ENCODE peak calls at places on chromosome 1, in eight cellular contexts. One of them, this sample, is unnamed.

GRCh38 chr1:88180449-88181108 is 503.5 kb upstream of the PKN2 start:
- DNase-seq in astrocyte: peak; percentile 61
- DNase-seq in HCT116: peak; percentile 71
- DNase-seq in PC-9: peak; percentile 63
- DNase-seq in PC-3: peak; percentile 85
- DNase-seq in MM.1S: peak; percentile 77
- DNase-seq in HepG2: peak; percentile 89
- DNase-seq in GM23248: peak; percentile 78
- DNase-seq in this sample: peak; percentile 84

GRCh38 chr1:195941314-195941713 is 666.9 kb downstream of the KCNT2 start:
- DNase-seq in astrocyte: no peak
- DNase-seq in HCT116: no peak
- DNase-seq in PC-9: no peak
- DNase-seq in PC-3: no peak
- DNase-seq in MM.1S: no peak
- DNase-seq in HepG2: no peak
- DNase-seq in GM23248: no peak
- DNase-seq in this sample: no peak

GRCh38 chr1:2633401-2633935 is 652 bp upstream of the MMEL1 start:
- DNase-seq in astrocyte: no peak
- DNase-seq in HCT116: no peak
- DNase-seq in PC-9: no peak
- DNase-seq in PC-3: no peak
- DNase-seq in MM.1S: no peak
- DNase-seq in HepG2: no peak
- DNase-seq in GM23248: no peak
- DNase-seq in this sample: no peak

GRCh38 chr1:243293941-243294722 is 38.3 kb downstream of the SDCCAG8 start:
- DNase-seq in astrocyte: no peak
- DNase-seq in HCT116: no peak
- DNase-seq in PC-9: no peak
- DNase-seq in PC-3: no peak
- DNase-seq in MM.1S: no peak
- DNase-seq in HepG2: no peak
- DNase-seq in GM23248: no peak
- DNase-seq in this sample: no peak

GRCh38 chr1:4149281-4149680 is 249.2 kb upstream of the C1orf174 start:
- DNase-seq in astrocyte: no peak
- DNase-seq in HCT116: no peak
- DNase-seq in PC-9: no peak
- DNase-seq in PC-3: no peak
- DNase-seq in MM.1S: no peak
- DNase-seq in HepG2: no peak
- DNase-seq in GM23248: no peak
- DNase-seq in this sample: no peak

GRCh38 chr1:115564201-115564600 is 77.6 kb upstream of the VANGL1 start:
- DNase-seq in astrocyte: no peak
- DNase-seq in HCT116: no peak
- DNase-seq in PC-9: no peak
- DNase-seq in PC-3: no peak
- DNase-seq in MM.1S: no peak
- DNase-seq in HepG2: no peak
- DNase-seq in GM23248: no peak
- DNase-seq in this sample: no peak

GRCh38 chr1:202274611-202275010 is 67.1 kb downstream of the UBE2T start:
- DNase-seq in astrocyte: no peak
- DNase-seq in HCT116: peak; percentile 22
- DNase-seq in PC-9: peak; percentile 24
- DNase-seq in PC-3: peak; percentile 51
- DNase-seq in MM.1S: peak; percentile 51
- DNase-seq in HepG2: peak; percentile 45
- DNase-seq in GM23248: peak; percentile 61
- DNase-seq in this sample: peak; percentile 61

GRCh38 chr1:36652586-36652985 is 169.9 kb upstream of the CSF3R start:
- DNase-seq in astrocyte: no peak
- DNase-seq in HCT116: no peak
- DNase-seq in PC-9: no peak
- DNase-seq in PC-3: no peak
- DNase-seq in MM.1S: no peak
- DNase-seq in HepG2: no peak
- DNase-seq in GM23248: no peak
- DNase-seq in this sample: no peak

GRCh38 chr1:213986020-213986924 is 1.5 kb upstream of the PROX1 start:
- DNase-seq in astrocyte: no peak
- DNase-seq in HCT116: no peak
- DNase-seq in PC-9: no peak
- DNase-seq in PC-3: peak; percentile 22
- DNase-seq in MM.1S: no peak
- DNase-seq in HepG2: no peak
- DNase-seq in GM23248: no peak
- DNase-seq in this sample: no peak
- H3K4me3 ChIP-seq in astrocyte: no peak overlapping the region
- H3K4me3 ChIP-seq in HCT116: no peak overlapping the region
- H3K4me3 ChIP-seq in PC-9: no peak overlapping the region
- H3K4me3 ChIP-seq in PC-3: peak overlapping the region; percentile 70
- H3K4me3 ChIP-seq in MM.1S: no peak overlapping the region
- H3K4me3 ChIP-seq in HepG2: peak overlapping the region; percentile 74
- H3K4me3 ChIP-seq in GM23248: no peak overlapping the region
- H3K4me3 ChIP-seq in this sample: no peak overlapping the region

GRCh38 chr1:919271-919872 is 4.4 kb upstream of the SAMD11 start:
- DNase-seq in astrocyte: no peak
- DNase-seq in HCT116: no peak
- DNase-seq in PC-9: no peak
- DNase-seq in PC-3: no peak
- DNase-seq in MM.1S: no peak
- DNase-seq in HepG2: no peak
- DNase-seq in GM23248: no peak
- DNase-seq in this sample: no peak

GRCh38 chr1:920008-920407 is 3.7 kb upstream of the SAMD11 start:
- DNase-seq in astrocyte: no peak
- DNase-seq in HCT116: no peak
- DNase-seq in PC-9: peak; percentile 44
- DNase-seq in PC-3: no peak
- DNase-seq in MM.1S: no peak
- DNase-seq in HepG2: no peak
- DNase-seq in GM23248: no peak
- DNase-seq in this sample: no peak

GRCh38 chr1:921011-921837 is 2.5 kb upstream of the SAMD11 start:
- DNase-seq in astrocyte: peak; percentile 59
- DNase-seq in HCT116: peak; percentile 59
- DNase-seq in PC-9: no peak
- DNase-seq in PC-3: peak; percentile 68
- DNase-seq in MM.1S: peak; percentile 25
- DNase-seq in HepG2: peak; percentile 60
- DNase-seq in GM23248: peak; percentile 88
- DNase-seq in this sample: peak; percentile 93

GRCh38 chr1:918843-919242 is 4.9 kb upstream of the SAMD11 start:
- DNase-seq in astrocyte: no peak
- DNase-seq in HCT116: no peak
- DNase-seq in PC-9: no peak
- DNase-seq in PC-3: no peak
- DNase-seq in MM.1S: no peak
- DNase-seq in HepG2: no peak
- DNase-seq in GM23248: no peak
- DNase-seq in this sample: no peak

GRCh38 chr1:920506-920905 is 3.2 kb upstream of the SAMD11 start:
- DNase-seq in astrocyte: no peak
- DNase-seq in HCT116: no peak
- DNase-seq in PC-9: no peak
- DNase-seq in PC-3: no peak
- DNase-seq in MM.1S: no peak
- DNase-seq in HepG2: no peak
- DNase-seq in GM23248: no peak
- DNase-seq in this sample: no peak
- TF ChIP-seq EZH2 in astrocyte: no peak
- TF ChIP-seq EZH2 in HCT116: no peak
- TF ChIP-seq EZH2 in PC-9: no peak
- TF ChIP-seq EZH2 in PC-3: no peak
- TF ChIP-seq EZH2 in MM.1S: no peak
- TF ChIP-seq EZH2 in HepG2: no peak
- TF ChIP-seq EZH2 in GM23248: no peak
- TF ChIP-seq EZH2 in this sample: no peak

GRCh38 chr1:160405331-160405877 is 5.0 kb downstream of the VANGL2 start:
- DNase-seq in astrocyte: no peak
- DNase-seq in HCT116: no peak
- DNase-seq in PC-9: no peak
- DNase-seq in PC-3: no peak
- DNase-seq in MM.1S: no peak
- DNase-seq in HepG2: no peak
- DNase-seq in GM23248: no peak
- DNase-seq in this sample: no peak

GRCh38 chr1:160401972-160402795 is 1.8 kb downstream of the VANGL2 start:
- DNase-seq in astrocyte: no peak
- DNase-seq in HCT116: no peak
- DNase-seq in PC-9: no peak
- DNase-seq in PC-3: no peak
- DNase-seq in MM.1S: no peak
- DNase-seq in HepG2: no peak
- DNase-seq in GM23248: no peak
- DNase-seq in this sample: no peak

GRCh38 chr1:160404094-160404493 is 3.7 kb downstream of the VANGL2 start:
- DNase-seq in astrocyte: no peak
- DNase-seq in HCT116: no peak
- DNase-seq in PC-9: no peak
- DNase-seq in PC-3: no peak
- DNase-seq in MM.1S: no peak
- DNase-seq in HepG2: no peak
- DNase-seq in GM23248: no peak
- DNase-seq in this sample: no peak

GRCh38 chr1:160401487-160401805 is 1.1 kb downstream of the VANGL2 start:
- DNase-seq in astrocyte: no peak
- DNase-seq in HCT116: no peak
- DNase-seq in PC-9: no peak
- DNase-seq in PC-3: no peak
- DNase-seq in MM.1S: no peak
- DNase-seq in HepG2: no peak
- DNase-seq in GM23248: no peak
- DNase-seq in this sample: no peak

GRCh38 chr1:160403244-160403643 is 2.9 kb downstream of the VANGL2 start:
- DNase-seq in astrocyte: no peak
- DNase-seq in HCT116: no peak
- DNase-seq in PC-9: no peak
- DNase-seq in PC-3: no peak
- DNase-seq in MM.1S: no peak
- DNase-seq in HepG2: no peak
- DNase-seq in GM23248: no peak
- DNase-seq in this sample: no peak
- H3K4me3 ChIP-seq in astrocyte: no peak overlapping the region
- H3K4me3 ChIP-seq in HCT116: no peak overlapping the region
- H3K4me3 ChIP-seq in PC-9: no peak overlapping the region
- H3K4me3 ChIP-seq in PC-3: no peak overlapping the region
- H3K4me3 ChIP-seq in MM.1S: no peak overlapping the region
- H3K4me3 ChIP-seq in HepG2: no peak overlapping the region
- H3K4me3 ChIP-seq in GM23248: no peak overlapping the region
- H3K4me3 ChIP-seq in this sample: no peak overlapping the region

GRCh38 chr1:30822006-30822405 is 64.4 kb upstream of the LAPTM5 start:
- DNase-seq in astrocyte: no peak
- DNase-seq in HCT116: no peak
- DNase-seq in PC-9: no peak
- DNase-seq in PC-3: no peak
- DNase-seq in MM.1S: no peak
- DNase-seq in HepG2: peak; percentile 50
- DNase-seq in GM23248: no peak
- DNase-seq in this sample: no peak

GRCh38 chr1:30824736-30825429 is 67.3 kb upstream of the LAPTM5 start:
- DNase-seq in astrocyte: no peak
- DNase-seq in HCT116: no peak
- DNase-seq in PC-9: no peak
- DNase-seq in PC-3: no peak
- DNase-seq in MM.1S: no peak
- DNase-seq in HepG2: no peak
- DNase-seq in GM23248: no peak
- DNase-seq in this sample: no peak

GRCh38 chr1:30822966-30823581 is 65.5 kb upstream of the LAPTM5 start:
- DNase-seq in astrocyte: peak; percentile 68
- DNase-seq in HCT116: no peak
- DNase-seq in PC-9: peak; percentile 41
- DNase-seq in PC-3: peak; percentile 31
- DNase-seq in MM.1S: no peak
- DNase-seq in HepG2: no peak
- DNase-seq in GM23248: peak; percentile 46
- DNase-seq in this sample: no peak

GRCh38 chr1:30823627-30823968 is 66.0 kb upstream of the LAPTM5 start:
- DNase-seq in astrocyte: no peak
- DNase-seq in HCT116: no peak
- DNase-seq in PC-9: no peak
- DNase-seq in PC-3: peak; percentile 21
- DNase-seq in MM.1S: no peak
- DNase-seq in HepG2: no peak
- DNase-seq in GM23248: no peak
- DNase-seq in this sample: no peak

DNA sequence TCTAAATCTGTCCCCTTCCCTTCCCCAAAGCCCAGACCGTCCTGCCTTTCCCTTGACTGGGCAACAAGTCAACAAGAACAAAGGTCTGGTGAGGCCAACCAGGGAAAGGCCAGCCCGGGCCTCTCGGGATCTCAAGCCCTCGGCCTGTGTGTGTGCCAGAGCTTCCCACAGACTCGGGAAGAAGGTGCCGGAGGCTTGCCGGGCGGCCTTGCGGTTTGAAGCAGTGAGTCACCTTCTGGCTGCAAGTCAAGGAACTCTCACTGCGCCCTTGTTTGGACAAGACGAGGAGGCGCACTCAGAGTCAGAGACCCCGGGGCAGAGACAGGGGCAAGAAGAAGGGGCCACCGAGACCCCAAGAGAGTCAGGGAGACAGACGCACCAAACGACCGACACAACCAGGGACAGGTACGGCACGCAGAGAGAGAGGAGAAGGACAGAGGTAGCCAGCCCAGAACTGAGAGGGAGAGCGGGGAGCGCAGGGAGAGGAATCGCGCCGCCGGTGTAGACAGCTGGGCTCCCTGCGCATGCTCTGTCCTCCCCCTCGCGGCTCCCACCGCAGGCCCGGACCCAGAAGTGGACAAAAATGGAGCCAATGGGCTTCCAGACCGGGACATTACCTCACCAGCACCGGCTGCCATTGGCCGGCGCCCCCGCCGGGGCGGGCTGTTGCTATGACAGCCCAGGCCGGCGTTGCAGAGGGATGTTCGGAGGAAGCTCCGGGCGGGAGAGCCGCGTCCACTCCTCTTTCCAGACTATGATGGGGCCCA is 66.6 kb upstream of the LAPTM5 start:
- DNase-seq in astrocyte: peak; percentile 99
- DNase-seq in HCT116: peak; percentile 93
- DNase-seq in PC-9: peak; percentile 93
- DNase-seq in PC-3: peak; percentile 98
- DNase-seq in MM.1S: peak; percentile 91
- DNase-seq in HepG2: peak; percentile 84
- DNase-seq in GM23248: peak; percentile 99
- DNase-seq in this sample: peak; percentile 97
- TF ChIP-seq EZH2 in astrocyte: no peak
- TF ChIP-seq EZH2 in HCT116: no peak
- TF ChIP-seq EZH2 in PC-9: no peak
- TF ChIP-seq EZH2 in PC-3: no peak
- TF ChIP-seq EZH2 in MM.1S: no peak
- TF ChIP-seq EZH2 in HepG2: no peak
- TF ChIP-seq EZH2 in GM23248: no peak
- TF ChIP-seq EZH2 in this sample: no peak

This sample was measured in A673.